ENCODE peak calls at places on chromosomes 2 and 18, in six cellular contexts. J is H9, W is GM12865, O is progenitor cell of endocrine pancreas, E is psoas muscle, T is nephron progenitor cell. M is an unnamed sample.

GRCh38 chr2:207251573-207252192 is 85.9 kb upstream of the KLF7 start:
- DNase-seq in J (no peak), E (no peak), T (no peak), W (no peak), O (no peak), M (no peak)

GRCh38 chr18:48713302-48713701 is 174.5 kb downstream of the CTIF start:
- DNase-seq in E (peak), T (no peak), W (no peak), J (no peak), O (no peak), M (no peak)

GRCh38 chr2:174527101-174527721 is 40.4 kb upstream of the GPR155 start:
- DNase-seq in T (no peak), J (no peak), E (no peak), W (no peak), O (no peak), M (no peak)

GRCh38 chr2:11753886-11754704 is 7.7 kb downstream of the LPIN1 start:
- DNase-seq in T (no peak), O (no peak), W (peak), E (no peak), J (no peak), M (peak)

GRCh38 chr2:29139152-29139551 is 23.9 kb downstream of the CLIP4 start:
- DNase-seq in O (no peak), T (no peak), J (no peak), W (no peak), E (no peak), M (peak)

GRCh38 chr18:59263566-59264135 is 9.6 kb downstream of the RAX start:
- DNase-seq in O (no peak), T (no peak), J (no peak), E (no peak), W (no peak), M (no peak)

GRCh38 chr2:103873719-103874359 is 980.1 kb upstream of the POU3F3 start:
- DNase-seq in E (no peak), J (no peak), O (no peak), W (no peak), T (peak), M (no peak)

GRCh38 chr2:58862234-58862633 is 621.1 kb upstream of the FANCL start:
- DNase-seq in J (no peak), O (no peak), T (no peak), E (no peak), W (peak), M (no peak)

GRCh38 chr2:180203972-180204371 is 196.9 kb upstream of the CWC22 start:
- DNase-seq in T (no peak), J (no peak), O (no peak), W (no peak), E (peak), M (peak)

GRCh38 chr2:237743561-237744269 is 54.9 kb upstream of the RBM44 start:
- DNase-seq in J (no peak), E (no peak), O (no peak), W (no peak), T (no peak), M (peak)

GRCh38 chr2:226431301-226431955 is 368.2 kb downstream of the IRS1 start:
- DNase-seq in E (no peak), T (no peak), J (no peak), O (no peak), W (no peak), M (peak)

GRCh38 chr2:152499921-152500320 is 164.9 kb downstream of the FMNL2 start:
- DNase-seq in T (no peak), O (no peak), W (peak), E (no peak), J (no peak), M (no peak)

GRCh38 chr2:232537499-232537898 is 2.0 kb upstream of the CHRNG start:
- DNase-seq in E (peak), O (no peak), T (no peak), J (no peak), W (no peak), M (no peak)

GRCh38 chr2:74532222-74532621 is 2.5 kb downstream of the HTRA2 start:
- DNase-seq in W (peak), O (no peak), E (no peak), T (no peak), J (no peak), M (peak)

GRCh38 chr2:203750669-203751068 is 44.2 kb downstream of the CD28 start:
- DNase-seq in J (no peak), W (no peak), E (no peak), O (no peak), T (no peak), M (no peak)

GRCh38 chr2:62934501-62934900 is 116.1 kb upstream of the OTX1 start:
- DNase-seq in J (no peak), E (no peak), W (no peak), O (no peak), T (no peak), M (no peak)

GRCh38 chr2:237456200-237456731 is 30.8 kb upstream of the MLPH start:
- DNase-seq in O (no peak), E (peak), J (no peak), W (no peak), T (no peak), M (peak)

GRCh38 chr2:132670961-132671781 is 1.2 kb upstream of the LYPD1 start:
- DNase-seq in O (peak), J (peak), W (no peak), T (peak), E (no peak), M (peak)

GRCh38 chr2:105783972-105784371 is 39.3 kb downstream of the NCK2 start:
- DNase-seq in E (no peak), O (no peak), T (no peak), J (no peak), W (no peak), M (no peak)

GRCh38 chr2:66582975-66583842 is 148.3 kb downstream of the MEIS1 start:
- DNase-seq in J (peak), E (peak), W (no peak), O (no peak), T (no peak), M (no peak)

GRCh38 chr18:77032121-77032758 is 100.3 kb downstream of the MBP start:
- DNase-seq in J (no peak), O (no peak), W (no peak), T (no peak), E (no peak), M (no peak)

GRCh38 chr2:123916512-123916911 is 108.6 kb upstream of the CNTNAP5 start:
- DNase-seq in O (no peak), E (no peak), J (no peak), T (no peak), W (no peak), M (no peak)

GRCh38 chr2:33205693-33206434 is 259.1 kb downstream of the LTBP1 start:
- DNase-seq in E (no peak), O (no peak), J (no peak), T (no peak), W (peak), M (no peak)

GRCh38 chr2:96120991-96121390 is 4.6 kb upstream of the ADRA2B start:
- DNase-seq in O (no peak), T (no peak), W (no peak), E (no peak), J (no peak), M (no peak)

GRCh38 chr18:74793746-74794145 is 196.1 kb downstream of the ZNF407 start:
- DNase-seq in T (no peak), W (no peak), J (no peak), E (no peak), O (no peak), M (no peak)

GRCh38 chr2:239319261-239319661 is 81.6 kb downstream of the HDAC4 start:
- DNase-seq in T (no peak), E (peak), W (no peak), J (peak), O (peak), M (no peak)

GRCh38 chr2:8935984-8936383 is 67.5 kb downstream of the MBOAT2 start:
- DNase-seq in E (no peak), T (no peak), O (no peak), W (no peak), J (no peak), M (no peak)

GRCh38 chr2:223549215-223549614 is 52.9 kb downstream of the SCG2 start:
- DNase-seq in T (no peak), W (no peak), J (no peak), O (no peak), E (no peak), M (peak)

GRCh38 chr2:186755066-186755465 is 61.2 kb downstream of the FAM171B start:
- DNase-seq in T (no peak), E (no peak), J (no peak), W (no peak), O (no peak), M (no peak)

GRCh38 chr2:236581546-236581945 is 11.9 kb downstream of the ACKR3 start:
- DNase-seq in J (no peak), T (no peak), O (no peak), W (no peak), E (no peak), M (no peak)

GRCh38 chr2:60439219-60439974 is 114.1 kb downstream of the BCL11A start:
- DNase-seq in O (peak), T (peak), E (no peak), W (peak), J (peak), M (no peak)

GRCh38 chr2:209864716-209865295 is 93.2 kb downstream of the UNC80 start:
- DNase-seq in E (peak), J (peak), O (no peak), T (no peak), W (no peak), M (no peak)

GRCh38 chr18:48560491-48560890 is 21.7 kb downstream of the CTIF start:
- DNase-seq in T (no peak), E (no peak), W (no peak), O (no peak), J (no peak), M (no peak)

GRCh38 chr2:28355521-28356094 is 37.0 kb upstream of the FOSL2 start:
- DNase-seq in J (no peak), O (no peak), T (peak), E (peak), W (no peak), M (no peak)

GRCh38 chr2:8454797-8455196 is 227.1 kb upstream of the ID2 start:
- DNase-seq in J (no peak), T (no peak), E (no peak), W (no peak), O (no peak), M (no peak)

GRCh38 chr2:192162392-192163042 is 32.2 kb downstream of the TMEFF2 start:
- DNase-seq in W (peak), O (peak), T (peak), E (no peak), J (peak), M (peak)

GRCh38 chr2:127650041-127650784 is 4.3 kb downstream of the GPR17 start:
- DNase-seq in T (no peak), E (peak), J (no peak), O (no peak), W (no peak), M (no peak)

GRCh38 chr2:127650785-127651380 is 4.9 kb downstream of the GPR17 start:
- DNase-seq in T (no peak), O (no peak), E (peak), J (no peak), W (no peak), M (no peak)

GRCh38 chr2:127649100-127649611 is 3.2 kb downstream of the GPR17 start:
- DNase-seq in O (no peak), T (no peak), E (peak), W (no peak), J (no peak), M (no peak)

GRCh38 chr2:127648321-127648720 is 2.4 kb downstream of the GPR17 start:
- DNase-seq in J (no peak), E (peak), W (no peak), T (no peak), O (no peak), M (no peak)

GRCh38 chr2:127649684-127650040 is 3.7 kb downstream of the GPR17 start:
- DNase-seq in E (peak), J (peak), O (peak), T (peak), W (peak), M (peak)
- TF ChIP-seq CTCF in E (peak), J (peak), O (peak), T (peak), W (peak), M (peak)

GRCh38 chr2:70887550-70888229 is 48.0 kb upstream of the ATP6V1B1 start:
- DNase-seq in J (peak), W (peak), T (peak), O (no peak), E (peak), M (no peak)

GRCh38 chr2:70890469-70891065 is 45.1 kb upstream of the ATP6V1B1 start:
- DNase-seq in O (no peak), T (no peak), J (no peak), E (no peak), W (no peak), M (peak)

GRCh38 chr2:70888389-70888924 is 47.2 kb upstream of the ATP6V1B1 start:
- DNase-seq in J (no peak), W (no peak), T (no peak), E (no peak), O (no peak), M (no peak)

GRCh38 chr2:70889716-70890037 is 46.0 kb upstream of the ATP6V1B1 start:
- DNase-seq in O (no peak), E (no peak), J (no peak), W (no peak), T (no peak), M (no peak)

GRCh38 chr2:70888925-70889715 is 46.6 kb upstream of the ATP6V1B1 start:
- DNase-seq in E (no peak), O (no peak), W (no peak), J (peak), T (peak), M (no peak)
- TF ChIP-seq CTCF in E (no peak), O (peak), W (no peak), J (peak), T (no peak), M (no peak)

DNA sequence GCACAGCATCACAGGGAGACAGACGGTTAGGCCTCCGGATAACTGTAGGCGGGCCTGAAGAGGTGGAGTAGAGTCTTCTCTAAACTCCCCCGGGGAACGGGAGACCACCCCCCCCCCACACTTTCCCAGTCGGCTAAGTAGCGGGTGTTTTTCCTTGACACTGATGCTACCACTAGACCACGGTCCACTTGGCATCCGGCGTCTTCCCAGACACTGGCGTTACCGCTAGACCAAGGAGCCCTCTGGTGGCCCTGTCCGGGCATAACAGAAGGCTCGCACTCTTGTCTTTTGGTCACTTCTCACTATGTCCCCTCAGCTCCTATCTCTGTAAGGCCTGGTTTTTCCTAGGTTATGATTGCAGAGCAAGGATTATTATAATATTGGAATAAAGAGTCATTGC is 25.7 kb upstream of the NCL start:
- DNase-seq in W (no peak), J (no peak), O (no peak), T (no peak), E (no peak), M (peak)
- TF ChIP-seq CTCF in W (no peak), J (peak), O (peak), T (no peak), E (no peak), M (peak)

DNA sequence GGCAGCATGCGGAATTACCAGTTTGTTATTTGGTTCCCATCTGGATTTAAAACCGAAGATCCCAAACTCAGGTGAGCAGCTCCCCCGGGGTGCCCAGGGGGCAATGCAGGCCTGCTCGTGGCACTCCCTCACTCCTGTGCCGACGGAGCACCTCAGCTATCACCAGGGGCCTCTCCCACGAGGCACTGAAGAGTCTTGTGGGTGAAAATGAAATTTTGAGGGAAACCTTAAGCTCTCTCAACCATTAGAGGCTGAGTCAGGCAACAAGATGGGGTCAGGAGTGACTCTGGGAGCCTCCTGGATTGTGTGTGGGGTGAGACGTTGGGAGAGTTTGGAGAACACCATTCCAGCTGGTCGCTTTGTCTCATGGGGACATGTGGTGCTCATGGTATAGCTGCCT is 189.0 kb downstream of the PRKCE start:
- DNase-seq in E (no peak), J (no peak), W (peak), O (no peak), T (no peak), M (no peak)
- TF ChIP-seq CTCF in E (no peak), J (no peak), W (no peak), O (no peak), T (no peak), M (no peak)

M was measured in HFFc6.